ENCODE peak calls at places on chromosomes 13 and 19, in four cellular contexts. K is hepatocyte, F is OCI-LY7, E is neural progenitor cell. N is an unnamed sample. For H3K36me3, the result is how much of the 10 kb centered on the place peaks cover.

GRCh38 chr19:22088541-22089144 is 36.4 kb downstream of the ZNF257 start:
- DNase-seq in F (no peak), K (no peak), E (no peak), N (no peak)

GRCh38 chr13:47499358-47500150 is 501.5 kb downstream of the SUCLA2 start:
- DNase-seq in F (no peak), K (peak), E (no peak), N (peak)

GRCh38 chr13:33355470-33355869 is 69.9 kb upstream of the STARD13 start:
- DNase-seq in E (no peak), K (no peak), F (no peak), N (peak)

GRCh38 chr19:10604460-10604980 is 17.4 kb upstream of the AP1M2 start:
- DNase-seq in E (no peak), K (no peak), F (peak), N (no peak)

GRCh38 chr19:15263361-15263985 is 31.2 kb upstream of the EPHX3 start:
- DNase-seq in E (no peak), F (no peak), K (no peak), N (no peak)

GRCh38 chr13:101415358-101416174 is 742 bp downstream of the NALCN start:
- DNase-seq in K (no peak), E (peak), F (no peak), N (peak)

GRCh38 chr19:58385313-58386165 is 1.5 kb upstream of the RPS5 start:
- DNase-seq in E (no peak), K (no peak), F (no peak), N (peak)

GRCh38 chr19:17159466-17160393 is 55.4 kb upstream of the USE1 start:
- DNase-seq in E (no peak), K (no peak), F (no peak), N (peak)

GRCh38 chr13:66689037-66689619 is 541.0 kb downstream of the PCDH9 start:
- DNase-seq in F (peak), E (peak), K (no peak), N (no peak)

GRCh38 chr19:2186071-2186846 is 22.5 kb downstream of the DOT1L start:
- DNase-seq in K (peak), E (peak), F (no peak), N (peak)

GRCh38 chr19:3054972-3055740 is 7.1 kb downstream of the TLE5 start:
- DNase-seq in F (no peak), K (peak), E (no peak), N (no peak)

GRCh38 chr19:844300-844971 is 3.6 kb downstream of the PRTN3 start:
- DNase-seq in K (no peak), F (no peak), E (peak), N (no peak)

GRCh38 chr19:18423258-18424020 is 4.2 kb downstream of the SSBP4 start:
- DNase-seq in F (no peak), E (no peak), K (no peak), N (no peak)

GRCh38 chr19:19628499-19629134 is 597 bp upstream of the LPAR2 start:
- DNase-seq in E (peak), F (no peak), K (peak), N (peak)

GRCh38 chr13:42001580-42001979 is 40.7 kb upstream of the VWA8 start:
- DNase-seq in E (peak), F (no peak), K (peak), N (peak)

GRCh38 chr13:74187564-74187963 is 53.4 kb upstream of the KLF12 start:
- DNase-seq in E (no peak), F (no peak), K (no peak), N (no peak)

GRCh38 chr13:79645569-79645968 is 164.6 kb downstream of the NDFIP2 start:
- DNase-seq in F (no peak), E (no peak), K (no peak), N (no peak)

GRCh38 chr13:110434629-110435028 is 126.9 kb downstream of the RAB20 start:
- DNase-seq in F (no peak), K (no peak), E (no peak), N (no peak)
- H3K36me3 ChIP-seq in F (under half), K (under half), E (under half), N (under half)

GRCh38 chr13:114128624-114129522 is 3.5 kb downstream of the RASA3 start:
- DNase-seq in E (no peak), F (peak), K (no peak), N (peak)
- TF ChIP-seq EZH2phosphoT487 in E (no peak), F (no peak), K (no peak), N (no peak)

GRCh38 chr19:50667177-50667758 is 18.0 kb downstream of the C19orf81 start:
- DNase-seq in F (no peak), K (no peak), E (no peak), N (no peak)

GRCh38 chr19:50667759-50668231 is 18.6 kb downstream of the C19orf81 start:
- DNase-seq in E (no peak), K (no peak), F (no peak), N (no peak)

GRCh38 chr19:50668416-50669318 is 19.4 kb downstream of the C19orf81 start:
- DNase-seq in E (peak), F (no peak), K (no peak), N (peak)

GRCh38 chr19:50670102-50670380 is 20.8 kb downstream of the C19orf81 start:
- DNase-seq in F (no peak), K (no peak), E (no peak), N (no peak)

DNA sequence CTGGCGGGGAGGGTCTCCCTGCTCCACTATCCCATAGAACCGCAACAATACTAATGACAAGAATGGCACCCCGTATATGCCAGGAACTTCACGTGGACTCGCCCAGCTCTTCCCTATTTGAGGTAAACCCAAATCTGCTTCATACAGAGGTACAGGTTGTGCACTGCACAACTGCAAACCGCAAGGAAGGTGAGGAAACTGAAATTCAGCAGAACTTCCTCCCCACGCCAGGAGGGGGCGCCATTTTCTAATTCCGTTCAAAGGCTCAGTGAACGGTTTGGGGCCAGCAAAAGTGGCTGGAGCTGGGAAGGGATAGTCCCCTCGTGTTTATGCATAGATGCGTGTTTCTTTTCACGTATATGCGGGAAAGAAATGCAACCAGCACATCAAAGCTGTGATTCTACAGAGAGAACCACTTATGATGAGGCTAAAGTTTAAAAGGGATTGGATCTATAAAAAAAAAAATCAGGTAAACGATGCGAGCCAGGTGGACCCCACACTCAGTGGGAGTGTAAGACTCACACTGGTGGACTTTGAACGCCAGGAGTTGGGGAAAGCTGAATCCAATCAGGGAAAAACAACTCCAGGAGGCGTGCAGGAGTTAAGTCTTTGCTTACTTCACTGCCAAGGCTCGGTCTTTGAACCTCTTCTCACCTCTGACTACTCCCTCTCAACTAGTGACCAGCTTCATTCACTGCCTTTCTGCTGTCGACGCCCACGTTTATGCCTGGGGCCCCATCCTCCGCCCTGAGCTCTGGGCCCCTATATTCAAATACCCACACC is 20.3 kb downstream of the C19orf81 start:
- DNase-seq in K (peak), F (peak), E (no peak), N (peak)
- H3K36me3 ChIP-seq in K (under half), F (under half), E (under half), N (under half)

GRCh38 chr13:44651209-44651608 is 75.1 kb upstream of the TSC22D1 start:
- DNase-seq in K (no peak), F (no peak), E (no peak), N (no peak)
- TF ChIP-seq EZH2phosphoT487 in K (no peak), F (no peak), E (no peak), N (no peak)

DNA sequence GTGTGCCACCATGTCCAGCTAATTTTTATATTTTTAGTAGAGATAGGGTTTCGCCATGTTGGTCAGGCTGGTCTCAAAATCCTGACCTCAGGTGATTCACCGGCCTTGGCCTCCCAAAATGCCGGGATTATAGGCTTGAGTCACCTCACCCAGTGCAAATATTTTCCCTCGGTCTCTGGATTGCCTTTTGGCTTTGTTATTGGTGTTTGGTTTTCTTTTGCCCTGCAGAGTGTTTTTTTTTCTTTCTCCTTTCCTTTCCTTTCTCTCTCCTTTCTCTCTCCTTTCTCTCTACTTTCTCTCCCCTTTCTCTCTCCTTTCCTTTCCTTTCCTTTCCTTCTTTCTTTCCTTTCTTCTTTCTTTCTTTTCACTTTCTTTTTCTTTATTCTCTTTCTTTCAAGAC is 33.2 kb downstream of the KDM4B start:
- DNase-seq in K (no peak), F (no peak), E (no peak), N (peak)
- H3K36me3 ChIP-seq in K (under half), F (under half), E (under half), N (under half)

GRCh38 chr19:36257512-36257876 is 42.6 kb downstream of the ZNF146 start:
- DNase-seq in F (no peak), K (no peak), E (no peak), N (peak)
- TF ChIP-seq EZH2phosphoT487 in F (no peak), K (no peak), E (no peak), N (no peak)